ENCODE peak calls at places on chromosomes 2 and 18, in eight cellular contexts. R, C, G, B, S, A, F and J are unnamed samples.
A peak's percentile ranks its signal among the peaks of the same experiment; 100 is the strongest.

GRCh38 chr2:28287261-28287915 is 105.3 kb upstream of the FOSL2 start:
- DNase-seq in B (no peak), C (no peak), S (no peak), R (peak; percentile 59), G (no peak), A (no peak), F (no peak), J (peak; percentile 44)

GRCh38 chr2:240595381-240596079 is 9.0 kb downstream of the CAPN10 start:
- DNase-seq in S (peak; percentile 55), F (no peak), B (no peak), G (no peak), C (peak; percentile 61), R (no peak), A (peak; percentile 89), J (no peak)

GRCh38 chr2:134193006-134193405 is 60.9 kb upstream of the MGAT5 start:
- DNase-seq in S (no peak), G (peak; percentile 56), C (no peak), R (no peak), A (no peak), F (no peak), B (no peak), J (peak; percentile 87)

GRCh38 chr2:160096414-160096813 is 34.0 kb upstream of the PLA2R1 start:
- DNase-seq in A (no peak), C (no peak), B (no peak), S (no peak), G (no peak), F (no peak), R (no peak), J (no peak)

GRCh38 chr2:212027681-212028628 is 510.6 kb downstream of the ERBB4 start:
- DNase-seq in R (no peak), G (peak; percentile 74), A (no peak), B (no peak), C (no peak), F (no peak), S (no peak), J (peak; percentile 52)

GRCh38 chr2:48189552-48190228 is 283.4 kb upstream of the FBXO11 start:
- DNase-seq in R (no peak), G (no peak), F (no peak), A (no peak), C (no peak), S (no peak), B (no peak), J (no peak)

GRCh38 chr18:58010265-58010664 is 33.8 kb upstream of the NEDD4L start:
- DNase-seq in C (no peak), A (no peak), G (no peak), F (no peak), B (no peak), S (no peak), R (no peak), J (no peak)

GRCh38 chr2:12416600-12416999 is 300.1 kb upstream of the TRIB2 start:
- DNase-seq in G (peak; percentile 76), R (no peak), B (no peak), F (no peak), S (no peak), A (no peak), C (no peak), J (peak; percentile 75)

GRCh38 chr2:85326946-85327756 is 638 bp downstream of the TGOLN2 start:
- DNase-seq in A (peak; percentile 72), B (peak; percentile 24), F (no peak), G (peak; percentile 59), C (peak; percentile 92), R (no peak), S (peak; percentile 85), J (peak; percentile 47)

GRCh38 chr2:52686935-52687334 is 1080.7 kb upstream of the CHAC2 start:
- DNase-seq in S (no peak), C (no peak), G (no peak), F (no peak), A (no peak), R (no peak), B (no peak), J (no peak)

GRCh38 chr2:222891890-222892289 is 31.1 kb downstream of the ACSL3 start:
- DNase-seq in A (no peak), B (no peak), S (no peak), R (no peak), F (no peak), C (no peak), G (peak; percentile 55), J (peak; percentile 45)

GRCh38 chr2:149648282-149649030 is 60.9 kb upstream of the MMADHC start:
- DNase-seq in G (peak; percentile 99), C (no peak), S (no peak), R (peak; percentile 97), B (peak; percentile 43), F (no peak), A (peak; percentile 58), J (peak; percentile 99)

GRCh38 chr2:151410485-151410833 is 757 bp downstream of the RIF1 start:
- DNase-seq in A (peak; percentile 77), G (no peak), R (no peak), F (no peak), S (no peak), B (peak; percentile 34), C (no peak), J (peak; percentile 8)

GRCh38 chr2:176178271-176178806 is 10.1 kb upstream of the HOXD1 start:
- DNase-seq in A (peak; percentile 82), C (peak; percentile 82), G (no peak), B (no peak), F (no peak), S (peak; percentile 86), R (no peak), J (peak; percentile 57)

GRCh38 chr2:205287316-205287715 is 395.0 kb upstream of the NRP2 start:
- DNase-seq in G (no peak), C (no peak), A (no peak), B (no peak), R (no peak), F (no peak), S (no peak), J (peak; percentile 39)

DNA sequence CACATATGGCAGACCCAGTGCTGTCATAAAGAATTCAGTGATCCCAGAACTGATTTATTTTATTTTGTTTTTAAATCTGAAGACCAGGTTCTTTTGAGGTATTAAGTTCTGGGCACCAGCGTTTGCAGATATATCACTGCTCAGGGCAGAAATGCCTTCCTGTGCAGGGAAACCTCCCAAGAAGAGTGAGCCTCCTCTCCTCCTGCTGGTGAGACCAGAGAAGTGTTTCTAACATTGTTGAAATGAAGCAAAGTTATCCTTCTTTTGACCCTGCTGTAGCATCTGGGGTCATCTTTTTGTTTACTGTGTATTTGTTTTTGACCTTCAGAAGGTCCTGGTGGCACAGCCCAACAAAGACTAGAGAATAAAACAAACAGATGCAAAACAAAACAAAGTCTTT is 94.0 kb downstream of the AQP4 start:
- DNase-seq in G (no peak), B (no peak), R (no peak), F (no peak), A (peak; percentile 61), S (no peak), C (no peak), J (no peak)
- TF ChIP-seq CTCF in G (peak; percentile 38), B (peak; percentile 27), R (peak; percentile 31), F (no peak), A (peak; percentile 80), S (peak; percentile 36), C (no peak), J (peak; percentile 19)

DNA sequence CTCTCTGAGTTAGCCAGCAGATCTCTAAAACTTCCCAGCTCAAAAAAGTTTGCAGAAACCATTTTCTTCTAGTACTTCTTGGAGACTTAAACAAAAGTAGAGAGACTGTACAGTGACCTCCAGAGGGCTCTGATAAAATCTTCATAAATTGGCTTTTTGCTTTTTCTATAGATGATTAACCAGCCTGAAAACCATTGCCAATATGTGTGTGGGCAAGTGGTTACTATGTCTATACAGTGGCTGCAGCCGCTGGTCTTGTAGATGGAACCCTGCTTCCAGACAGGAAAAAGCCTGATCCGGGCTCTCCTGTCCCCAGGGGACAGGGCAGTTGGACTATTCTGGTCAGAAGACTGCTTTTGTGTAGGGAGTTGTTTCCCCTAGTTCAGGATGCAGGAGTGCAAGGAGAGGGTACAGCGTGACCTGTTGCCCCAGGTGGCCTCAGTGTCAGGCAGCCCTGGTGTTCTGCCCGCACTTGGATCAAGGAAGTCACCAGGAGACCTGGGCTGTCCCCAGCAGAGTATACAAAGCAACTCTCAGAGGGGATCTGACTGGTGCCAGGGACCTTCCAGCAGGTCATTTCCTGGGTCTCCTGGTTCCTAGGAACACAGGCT is 7.3 kb upstream of the PTPRM start:
- DNase-seq in S (peak; percentile 20), C (no peak), F (no peak), B (no peak), A (peak; percentile 44), R (no peak), G (no peak), J (no peak)
- H3K4me3 ChIP-seq in S (no peak overlapping the region), C (no peak overlapping the region), F (no peak overlapping the region), B (no peak overlapping the region), A (no peak overlapping the region), R (no peak overlapping the region), G (no peak overlapping the region), J (no peak overlapping the region)

DNA sequence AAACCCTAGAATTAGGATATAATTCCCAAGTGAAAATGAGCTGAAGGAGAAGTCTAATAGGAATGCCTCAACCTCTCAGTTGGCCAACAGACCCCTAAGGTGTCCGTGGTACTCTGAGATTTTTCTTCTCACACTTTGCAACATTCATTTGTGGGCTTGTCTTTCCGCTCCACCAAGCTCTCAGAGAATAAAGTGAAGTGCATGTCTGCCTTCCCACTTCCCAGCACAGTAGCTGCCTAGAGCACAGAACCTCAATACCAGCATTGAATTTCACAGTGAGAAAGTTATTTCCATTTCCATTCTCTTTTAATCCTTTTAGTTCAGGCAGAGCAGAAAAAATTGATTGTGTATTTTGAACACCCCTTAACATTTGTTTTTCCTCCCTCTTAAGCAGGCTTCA is 451.8 kb downstream of the TGIF1 start:
- DNase-seq in C (no peak), G (no peak), A (no peak), F (no peak), R (no peak), B (no peak), S (no peak), J (no peak)
- TF ChIP-seq CTCF in C (no peak), G (no peak), A (no peak), F (no peak), R (no peak), B (no peak), S (no peak), J (no peak)

DNA sequence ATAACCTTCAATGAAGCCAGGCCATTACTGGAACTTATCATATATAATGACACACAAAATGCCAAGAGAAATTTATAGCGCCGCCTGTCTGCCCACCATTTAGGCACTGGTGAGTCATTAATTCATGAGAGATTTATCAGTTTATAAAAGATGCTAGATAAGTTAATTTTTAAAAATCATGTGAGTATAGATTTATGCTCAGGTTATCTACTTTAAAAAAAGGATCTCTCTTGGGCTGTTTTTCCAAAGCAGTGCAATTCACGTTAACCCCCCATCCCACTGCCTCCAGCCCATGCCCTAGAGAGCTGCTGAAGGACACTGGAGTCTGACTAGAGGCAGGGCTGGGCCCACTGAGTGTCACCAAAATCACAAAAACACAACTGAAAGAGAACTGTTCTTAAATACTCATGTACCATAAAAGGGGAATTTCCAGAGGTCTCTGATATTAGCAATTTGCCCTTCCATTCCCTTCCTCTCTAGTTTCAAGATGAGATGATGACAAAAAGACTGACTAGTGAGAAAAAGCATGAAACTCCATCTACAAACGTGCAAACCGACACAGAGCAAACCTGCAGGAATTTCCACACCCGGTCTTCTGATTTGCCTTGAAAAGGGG is 160.8 kb downstream of the BCL2 start:
- DNase-seq in C (no peak), A (no peak), S (no peak), R (no peak), B (no peak), F (no peak), G (no peak), J (no peak)
- H3K4me3 ChIP-seq in C (no peak overlapping the region), A (no peak overlapping the region), S (no peak overlapping the region), R (no peak overlapping the region), B (no peak overlapping the region), F (no peak overlapping the region), G (no peak overlapping the region), J (no peak overlapping the region)